ENCODE peak calls at places on chromosomes 6 and 20, in nine cellular contexts. W is foreskin keratinocyte; L is mucosa of descending colon; M is T-helper 17 cell; N is upper lobe of right lung; S is NCI-H1105; H is NCI-H2171; A is effector memory CD4-positive, alpha-beta T cell; D is activated naive CD8-positive, alpha-beta T cell treated with anti-CD3 and anti-CD28 coated beads for 36 hours. X is an unnamed sample.

GRCh38 chr6:121439456-121440250 is 4.2 kb downstream of the GJA1 start:
- DNase-seq in W (no peak), D (no peak), N (no peak), A (no peak), S (no peak), H (no peak), L (no peak), M (no peak), X (no peak)

GRCh38 chr20:56624786-56625681 is 4.1 kb upstream of the TFAP2C start:
- DNase-seq in W (no peak), M (no peak), S (no peak), N (no peak), A (no peak), L (no peak), D (no peak), H (no peak), X (no peak)

GRCh38 chr6:34994693-34995092 is 105.6 kb downstream of the ANKS1A start:
- DNase-seq in W (no peak), S (no peak), D (no peak), N (no peak), L (no peak), M (no peak), A (no peak), H (no peak), X (no peak)

GRCh38 chr6:140572129-140572528 is 1197.7 kb upstream of the CITED2 start:
- DNase-seq in A (no peak), M (no peak), D (no peak), S (no peak), H (no peak), L (no peak), N (no peak), W (peak; percentile 77), X (no peak)

GRCh38 chr6:108673153-108673552 is 112.4 kb downstream of the FOXO3 start:
- DNase-seq in N (no peak), H (no peak), D (no peak), M (no peak), L (no peak), S (no peak), A (no peak), W (no peak), X (no peak)

GRCh38 chr20:50312682-50313187 is 122.1 kb downstream of the CEBPB start:
- DNase-seq in H (no peak), S (no peak), D (no peak), A (no peak), M (no peak), N (peak; percentile 83), W (no peak), L (peak; percentile 51), X (no peak)

GRCh38 chr20:11965602-11966001 is 47.9 kb downstream of the BTBD3 start:
- DNase-seq in A (no peak), D (no peak), L (no peak), S (no peak), N (no peak), W (no peak), H (no peak), M (no peak), X (no peak)

GRCh38 chr6:147382945-147383554 is 125.4 kb upstream of the SAMD5 start:
- DNase-seq in S (no peak), H (no peak), L (peak; percentile 15), A (no peak), N (no peak), M (no peak), W (peak; percentile 7), D (no peak), X (no peak)

GRCh38 chr6:116136933-116137340 is 11.0 kb upstream of the COL10A1 start:
- DNase-seq in D (peak; percentile 14), L (no peak), N (no peak), S (no peak), M (no peak), W (no peak), H (no peak), A (no peak), X (no peak)

GRCh38 chr6:135268740-135269139 is 87.6 kb downstream of the MYB start:
- DNase-seq in A (no peak), D (no peak), S (no peak), M (no peak), H (no peak), N (no peak), W (no peak), L (no peak), X (no peak)

GRCh38 chr6:82006027-82006738 is 241.4 kb downstream of the IBTK start:
- DNase-seq in D (no peak), L (peak; percentile 35), M (no peak), A (no peak), H (no peak), W (no peak), S (peak; percentile 2), N (no peak), X (peak; percentile 4)

GRCh38 chr6:144931172-144932035 is 646.3 kb downstream of the UTRN start:
- DNase-seq in S (peak; percentile 55), L (peak; percentile 71), N (no peak), W (no peak), A (no peak), H (peak; percentile 5), D (peak; percentile 9), M (no peak), X (peak; percentile 5)

GRCh38 chr6:169201985-169202384 is 51.7 kb downstream of the THBS2 start:
- DNase-seq in L (no peak), W (no peak), A (no peak), S (no peak), M (no peak), D (no peak), H (no peak), N (no peak), X (no peak)

GRCh38 chr6:36049582-36049981 is 22.0 kb downstream of the MAPK14 start:
- DNase-seq in H (no peak), S (no peak), M (no peak), D (no peak), W (no peak), N (no peak), L (no peak), A (no peak), X (no peak)

GRCh38 chr20:33827629-33828325 is 16.6 kb downstream of the CHMP4B start:
- DNase-seq in N (no peak), S (no peak), W (no peak), A (no peak), H (no peak), L (no peak), D (no peak), M (no peak), X (no peak)

GRCh38 chr6:72987305-72987704 is 238.0 kb downstream of the KHDC1L start:
- DNase-seq in L (no peak), H (no peak), D (no peak), A (no peak), S (no peak), N (no peak), M (no peak), W (no peak), X (no peak)

GRCh38 chr6:163872335-163872734 is 457.8 kb downstream of the QKI start:
- DNase-seq in N (no peak), S (no peak), L (no peak), H (no peak), A (no peak), D (no peak), W (peak; percentile 46), M (no peak), X (no peak)

GRCh38 chr20:20463933-20464374 is 96.0 kb downstream of the INSM1 start:
- DNase-seq in H (no peak), N (no peak), M (no peak), S (peak; percentile 55), D (no peak), L (no peak), W (no peak), A (no peak), X (peak; percentile 18)

GRCh38 chr6:12334524-12335130 is 44.5 kb downstream of the EDN1 start:
- DNase-seq in H (no peak), A (no peak), W (no peak), N (no peak), L (peak; percentile 1), S (no peak), D (no peak), M (no peak), X (no peak)

GRCh38 chr20:63831696-63832686 is 927 bp upstream of the ZBTB46 start:
- DNase-seq in W (no peak), H (no peak), A (no peak), D (no peak), S (no peak), L (peak; percentile 67), N (peak; percentile 76), M (no peak), X (no peak)

GRCh38 chr6:14454467-14454763 is 336.8 kb downstream of the CD83 start:
- DNase-seq in H (peak; percentile 6), S (peak; percentile 15), A (no peak), D (peak; percentile 32), W (no peak), N (no peak), M (no peak), L (peak; percentile 89), X (no peak)

X was measured in stimulated activated naive B cell treated with anti-CD40 and anti-IgM and Interleukin-4, amounts not matched to agents 10 μg/mL and 1 μg/mL and 100 μg/mL, for 72 hours.